ENCODE peak calls at places on chromosomes 2 and 18, in four cellular contexts. U is A549, B is K562, N is HepG2. W is an unnamed sample.

GRCh38 chr18:42446195-42446594 is 491.2 kb downstream of the PIK3C3 start:
- DNase-seq in B (no peak), U (no peak), N (peak), W (no peak)

GRCh38 chr2:79717364-79718007 is 204.6 kb downstream of the CTNNA2 start:
- DNase-seq in B (no peak), U (peak), N (peak), W (peak)

GRCh38 chr18:9475643-9476580 is 599 bp downstream of the RALBP1 start:
- DNase-seq in N (no peak), U (peak), B (peak), W (no peak)

GRCh38 chr2:169184074-169184473 is 114.7 kb downstream of the DHRS9 start:
- DNase-seq in U (no peak), N (no peak), B (no peak), W (no peak)

GRCh38 chr2:151999058-151999457 is 99.8 kb downstream of the CACNB4 start:
- DNase-seq in U (peak), B (peak), N (peak), W (peak)

GRCh38 chr2:97706708-97707345 is 6.5 kb upstream of the ZAP70 start:
- DNase-seq in U (no peak), N (no peak), B (no peak), W (no peak)

GRCh38 chr2:128372621-128373341 is 54.1 kb upstream of the HS6ST1 start:
- DNase-seq in U (no peak), N (no peak), B (no peak), W (peak)

GRCh38 chr18:75276813-75277628 is 66.4 kb downstream of the TSHZ1 start:
- DNase-seq in B (no peak), U (no peak), N (no peak), W (no peak)

GRCh38 chr2:150167711-150168110 is 319.8 kb downstream of the RND3 start:
- DNase-seq in N (no peak), B (peak), U (peak), W (no peak)

GRCh38 chr2:137838255-137839092 is 125.8 kb upstream of the HNMT start:
- DNase-seq in B (peak), N (peak), U (peak), W (no peak)

DNA sequence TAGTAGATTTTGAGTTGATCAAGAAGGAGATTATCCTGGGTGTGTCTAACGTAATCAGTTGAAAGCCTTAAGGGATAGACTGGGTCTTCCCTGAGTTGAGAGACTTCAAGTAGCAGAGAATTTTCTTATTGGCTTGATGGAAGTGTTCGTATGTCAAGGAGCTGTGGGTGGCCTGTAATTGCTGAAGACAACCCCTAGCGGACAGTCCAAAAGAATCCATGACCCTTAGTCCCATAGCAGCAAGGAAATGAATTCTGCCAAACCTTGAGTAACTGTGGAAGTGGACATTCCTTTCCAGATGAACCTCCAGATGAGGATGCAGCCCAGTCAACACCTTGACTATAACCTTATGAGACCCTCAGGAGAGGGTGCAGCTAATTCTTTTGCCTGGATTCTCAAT is 786.3 kb downstream of the SOCS6 start:
- DNase-seq in U (no peak), N (no peak), B (no peak), W (no peak)
- TF ChIP-seq HMGXB4 in U (no peak), N (no peak), B (no peak), W (no peak)

DNA sequence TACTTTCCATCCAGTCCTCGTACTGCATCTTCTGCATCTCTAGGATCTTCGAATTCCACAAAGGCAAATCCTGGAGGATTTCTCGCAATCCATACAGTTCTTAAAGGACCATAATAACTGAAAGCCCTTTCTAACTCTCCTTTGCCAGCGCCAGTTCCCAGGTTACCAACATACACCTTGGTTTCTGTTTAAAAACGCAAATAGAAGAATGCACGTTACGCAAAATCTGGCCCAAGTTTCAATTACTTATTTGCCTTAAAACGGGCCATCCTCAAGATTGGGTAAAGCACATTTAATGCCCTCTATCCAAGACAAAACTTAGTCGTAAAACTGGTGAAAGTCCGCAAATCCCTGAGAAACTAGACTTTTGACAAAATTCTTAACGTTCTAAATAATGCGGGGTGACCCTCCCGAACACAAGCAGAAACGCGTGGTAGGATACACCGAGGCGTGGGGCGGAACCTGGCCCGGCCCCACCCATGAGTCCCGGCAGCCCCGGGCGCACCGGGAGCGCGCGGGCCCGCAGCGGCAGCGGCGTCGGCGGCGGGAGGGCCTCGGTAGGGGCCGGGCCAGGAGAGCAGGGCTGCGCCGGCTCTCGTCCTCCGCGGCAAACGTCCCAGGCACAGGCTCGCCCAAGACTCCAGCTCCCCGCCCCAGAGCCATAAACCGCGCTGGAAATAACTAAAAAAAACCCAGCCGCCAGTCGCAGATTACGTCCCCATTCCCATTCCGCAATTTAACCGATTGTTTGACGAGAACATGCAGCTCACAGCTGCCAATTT is 959 bp downstream of the SRSF7 start:
- DNase-seq in N (no peak), U (no peak), B (peak), W (peak)
- TF ChIP-seq HMGXB4 in N (no peak), U (no peak), B (no peak), W (no peak)

GRCh38 chr2:85668009-85668856 is at the start of gene SFTPB:
- DNase-seq in B (no peak), N (no peak), U (no peak), W (no peak)
- TF ChIP-seq HMGXB4 in B (no peak), N (no peak), U (no peak), W (no peak)

GRCh38 chr2:239818531-239819011 is 206.6 kb downstream of the NDUFA10 start:
- DNase-seq in N (no peak), U (no peak), B (no peak), W (no peak)
- TF ChIP-seq HMGXB4 in N (no peak), U (no peak), B (no peak), W (no peak)

W was measured in WTC11.